ENCODE peak calls at places on chromosomes 11 and 22, in five cellular contexts. B, Y, X, L and J are unnamed samples. For H3K79me2, the result is how much of the 10 kb centered on the place peaks cover.

GRCh38 chr11:80873309-80873999 is 1432.6 kb upstream of the TENM4 start:
- DNase-seq in B (no peak), Y (no peak), X (no peak), L (no peak), J (peak)

GRCh38 chr11:726278-726915 is 20.4 kb downstream of the EPS8L2 start:
- DNase-seq in B (peak), Y (peak), X (peak), L (peak), J (peak)

GRCh38 chr22:29040385-29041275 is 21.0 kb downstream of the C22orf31 start:
- DNase-seq in B (peak), Y (peak), X (peak), L (peak), J (peak)

GRCh38 chr22:43303751-43304150 is 39.4 kb downstream of the SCUBE1 start:
- DNase-seq in B (no peak), Y (no peak), X (no peak), L (peak), J (no peak)

GRCh38 chr11:133197425-133197824 is 334.9 kb downstream of the OPCML start:
- DNase-seq in B (peak), Y (no peak), X (no peak), L (no peak), J (no peak)

GRCh38 chr11:121372671-121373429 is 79.3 kb upstream of the SORL1 start:
- DNase-seq in B (peak), Y (peak), X (peak), L (no peak), J (no peak)

GRCh38 chr22:26658671-26659478 is 1.5 kb downstream of the MIAT start:
- DNase-seq in B (peak), Y (peak), X (peak), L (peak), J (peak)

GRCh38 chr11:33828604-33829429 is 54.5 kb upstream of the FBXO3 start:
- DNase-seq in B (no peak), Y (no peak), X (peak), L (peak), J (peak)

GRCh38 chr11:129695543-129696308 is 119.9 kb upstream of the TMEM45B start:
- DNase-seq in B (peak), Y (peak), X (peak), L (peak), J (peak)

GRCh38 chr11:115418626-115419025 is 85.6 kb downstream of the CADM1 start:
- DNase-seq in B (no peak), Y (no peak), X (no peak), L (no peak), J (no peak)

GRCh38 chr22:25492950-25493790 is 71.3 kb upstream of the GRK3 start:
- DNase-seq in B (no peak), Y (no peak), X (no peak), L (no peak), J (no peak)

GRCh38 chr22:24695958-24696511 is 78.5 kb downstream of the PIWIL3 start:
- DNase-seq in B (peak), Y (no peak), X (peak), L (peak), J (no peak)

GRCh38 chr11:16607675-16608644 is 130.5 kb upstream of the C11orf58 start:
- DNase-seq in B (peak), Y (no peak), X (peak), L (peak), J (no peak)

GRCh38 chr11:44607324-44607962 is 42.0 kb downstream of the CD82 start:
- DNase-seq in B (no peak), Y (no peak), X (no peak), L (no peak), J (peak)

GRCh38 chr22:29109853-29110252 is 37.0 kb downstream of the KREMEN1 start:
- DNase-seq in B (no peak), Y (no peak), X (no peak), L (no peak), J (no peak)

GRCh38 chr11:111938687-111939160 is 1.6 kb downstream of the DIXDC1 start:
- DNase-seq in B (peak), Y (no peak), X (peak), L (peak), J (peak)

GRCh38 chr11:131425285-131425684 is 54.9 kb downstream of the NTM start:
- DNase-seq in B (no peak), Y (no peak), X (no peak), L (no peak), J (no peak)

GRCh38 chr11:35363246-35364100 is 55.9 kb downstream of the SLC1A2 start:
- DNase-seq in B (no peak), Y (no peak), X (no peak), L (no peak), J (peak)

GRCh38 chr11:125085301-125086081 is 22.4 kb downstream of the SLC37A2 start:
- DNase-seq in B (peak), Y (no peak), X (peak), L (no peak), J (no peak)

GRCh38 chr11:109285465-109285864 is 136.5 kb upstream of the C11orf87 start:
- DNase-seq in B (no peak), Y (no peak), X (no peak), L (no peak), J (peak)

GRCh38 chr11:70788247-70789022 is 390.1 kb downstream of the CTTN start:
- DNase-seq in B (no peak), Y (no peak), X (no peak), L (no peak), J (peak)

GRCh38 chr11:64306876-64307622 is 1.7 kb downstream of the ESRRA start:
- DNase-seq in B (no peak), Y (no peak), X (no peak), L (peak), J (peak)

GRCh38 chr22:35987994-35988393 is 40.6 kb downstream of the RBFOX2 start:
- DNase-seq in B (no peak), Y (no peak), X (no peak), L (no peak), J (no peak)
- H3K79me2 ChIP-seq in B (under half), Y (under half), X (under half), L (half or more), J (half or more)

DNA sequence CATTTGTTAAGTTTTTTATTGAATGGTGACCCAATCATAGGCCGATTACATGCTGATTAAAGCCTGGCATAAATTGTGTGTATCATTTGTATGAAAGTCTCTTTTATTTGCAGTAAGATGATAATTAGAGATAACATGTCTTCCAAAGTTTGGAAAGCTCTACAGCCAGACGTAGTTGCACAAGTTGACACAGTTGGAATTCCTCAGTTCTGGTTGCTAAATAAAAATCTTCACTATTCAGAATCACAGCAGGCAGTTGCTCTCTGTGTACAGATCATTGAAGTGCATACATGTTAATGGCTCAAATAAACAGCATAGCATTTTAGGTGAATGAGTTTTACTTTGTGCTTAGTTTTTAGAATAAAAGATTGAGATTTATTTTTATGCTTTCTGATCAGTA is 69.5 kb downstream of the ARHGAP42 start:
- DNase-seq in B (no peak), Y (no peak), X (no peak), L (no peak), J (no peak)
- H3K9ac ChIP-seq in B (no peak), Y (no peak), X (no peak), L (no peak), J (no peak)

DNA sequence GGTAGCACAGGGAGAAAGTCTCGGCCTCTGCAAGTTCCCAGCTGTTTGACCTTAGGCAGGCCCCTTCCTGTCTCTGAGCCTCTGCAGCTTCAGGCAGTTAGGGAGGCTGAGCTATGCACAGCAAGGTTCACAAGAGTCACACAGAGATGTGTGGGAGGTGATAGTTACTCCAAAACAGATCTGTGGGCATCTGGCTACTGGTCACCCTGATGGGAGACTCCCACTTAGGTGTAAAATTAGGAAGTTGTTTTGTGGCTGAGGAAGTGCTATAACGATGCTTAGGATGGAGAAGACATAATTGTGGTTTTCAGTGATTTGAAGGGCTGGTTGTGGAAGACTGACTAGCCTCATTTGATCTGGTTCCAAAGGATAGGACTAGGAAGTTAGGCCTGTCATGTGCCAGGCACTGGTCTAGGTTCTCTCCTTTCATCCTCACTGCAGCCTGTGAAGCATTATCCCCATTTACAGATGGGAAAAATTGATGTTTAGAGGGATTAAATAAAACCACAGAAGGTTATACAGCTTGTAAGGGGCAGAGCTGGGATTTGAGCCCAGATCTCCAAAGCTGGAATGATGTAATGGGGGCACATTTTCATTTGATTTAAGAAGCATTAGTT is 13.5 kb downstream of the ACO2 start:
- DNase-seq in B (no peak), Y (peak), X (no peak), L (no peak), J (peak)
- H3K79me2 ChIP-seq in B (under half), Y (half or more), X (under half), L (half or more), J (half or more)

DNA sequence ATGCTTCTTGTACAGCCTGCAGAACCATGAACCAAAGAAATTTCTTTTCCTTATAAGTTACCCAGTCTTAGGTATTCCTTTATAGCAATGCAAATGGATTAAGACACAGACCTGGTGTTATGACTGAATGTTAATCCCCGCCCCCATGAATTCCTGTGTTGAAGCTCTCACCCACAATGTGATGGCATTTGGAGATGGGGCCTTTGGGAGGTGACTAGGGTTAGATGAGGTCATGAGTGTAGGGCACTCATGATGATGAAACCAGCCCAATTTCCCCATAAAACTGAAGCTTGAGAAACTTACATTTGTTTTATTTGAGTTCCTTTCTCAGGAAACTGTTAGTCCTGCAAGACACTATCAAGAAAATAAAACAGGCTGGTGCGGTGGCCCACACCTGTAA is 115.8 kb upstream of the THY1 start:
- DNase-seq in B (no peak), Y (no peak), X (no peak), L (no peak), J (peak)
- H3K9ac ChIP-seq in B (no peak), Y (no peak), X (no peak), L (no peak), J (no peak)

GRCh38 chr11:96294289-96294688 is 48.7 kb downstream of the MAML2 start:
- DNase-seq in B (no peak), Y (no peak), X (no peak), L (no peak), J (no peak)
- H3K79me2 ChIP-seq in B (under half), Y (under half), X (under half), L (under half), J (half or more)

GRCh38 chr11:9118277-9118676 is 26.9 kb upstream of the SCUBE2 start:
- DNase-seq in B (no peak), Y (no peak), X (no peak), L (no peak), J (no peak)

GRCh38 chr11:9123595-9124304 is 32.4 kb upstream of the SCUBE2 start:
- DNase-seq in B (no peak), Y (peak), X (no peak), L (no peak), J (no peak)

GRCh38 chr11:9121397-9121796 is 30.0 kb upstream of the SCUBE2 start:
- DNase-seq in B (no peak), Y (no peak), X (peak), L (no peak), J (no peak)

GRCh38 chr11:9125185-9125886 is 33.9 kb upstream of the SCUBE2 start:
- DNase-seq in B (no peak), Y (no peak), X (no peak), L (no peak), J (no peak)

DNA sequence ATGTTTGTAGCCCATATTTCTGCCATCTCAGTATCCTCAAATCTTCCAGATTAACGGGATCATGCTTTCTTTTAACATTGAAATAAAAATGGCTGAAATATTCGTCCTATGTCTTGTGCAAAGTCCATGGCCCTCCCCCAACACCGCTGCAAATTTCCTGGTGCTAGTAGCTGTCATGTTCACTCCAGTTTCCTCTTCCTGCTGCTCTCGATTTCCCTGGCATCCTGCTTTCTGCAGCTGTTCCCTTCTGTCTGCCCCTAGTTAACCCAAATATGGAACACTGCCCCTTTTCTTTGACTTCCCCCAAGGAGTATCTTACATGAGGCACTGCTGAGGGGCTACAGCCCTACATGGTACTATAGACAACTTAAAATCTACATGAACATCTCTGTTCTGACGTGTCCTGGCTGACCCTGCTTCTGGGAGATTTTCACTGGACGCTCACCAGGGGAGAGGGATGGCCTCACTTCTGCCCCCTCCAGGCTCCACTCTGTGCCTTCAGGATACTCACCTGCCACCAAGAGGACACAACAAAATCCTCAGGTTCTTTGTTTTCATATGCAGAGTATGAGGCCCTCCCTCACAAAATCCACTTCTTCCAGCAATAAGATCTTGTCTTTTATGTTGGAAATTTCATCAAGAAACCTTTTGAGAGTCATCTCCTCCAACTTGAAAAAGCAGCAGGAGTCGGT is 29.4 kb upstream of the SCUBE2 start:
- DNase-seq in B (peak), Y (peak), X (peak), L (peak), J (no peak)
- H3K9ac ChIP-seq in B (no peak), Y (no peak), X (no peak), L (no peak), J (no peak)

DNA sequence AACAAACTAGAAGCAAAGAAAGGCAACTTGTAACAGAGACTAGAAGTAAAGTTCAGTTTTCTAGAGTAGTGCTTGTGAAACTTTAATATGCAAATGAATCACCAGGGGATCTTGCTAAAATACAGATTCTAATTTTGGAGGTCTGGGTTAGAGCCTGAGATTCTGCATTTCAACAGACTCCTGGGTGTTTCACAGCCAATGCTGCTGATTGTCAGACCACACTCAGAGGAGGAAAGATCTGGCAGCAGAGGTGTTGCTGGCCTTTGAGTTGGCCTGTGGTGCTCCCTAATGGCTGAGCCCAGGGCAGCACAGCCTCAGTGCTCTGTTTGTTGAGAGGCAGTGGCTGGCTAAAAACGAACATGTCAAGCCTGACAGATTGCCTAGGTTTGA is 5.4 kb downstream of the CRY2 start:
- DNase-seq in B (peak), Y (peak), X (peak), L (no peak), J (peak)
- H3K79me2 ChIP-seq in B (under half), Y (under half), X (under half), L (under half), J (half or more)